ENCODE peak calls at places on chromosomes 6 and 20, in eight cellular contexts. Y is Panc1; T is lung; D is lower leg skin; H is fibroblast of lung; K is heart left ventricle; J is CD8-positive, alpha-beta memory T cell; C is neuronal stem cell. U is an unnamed sample.

GRCh38 chr6:157978021-157978783 is 3.5 kb upstream of the SYNJ2 start:
- DNase-seq in Y (no peak), T (no peak), D (peak), H (no peak), K (no peak), J (no peak), C (no peak), U (peak)

GRCh38 chr6:111997863-111998191 is 56.1 kb upstream of the CCN6 start:
- DNase-seq in Y (no peak), T (no peak), D (peak), H (no peak), K (no peak), J (no peak), C (no peak), U (peak)

GRCh38 chr20:61556116-61556515 is 304.1 kb downstream of the CDH4 start:
- DNase-seq in Y (no peak), T (no peak), D (no peak), H (peak), K (no peak), J (no peak), C (no peak), U (no peak)

GRCh38 chr6:83221886-83222479 is 28.8 kb downstream of the RWDD2A start:
- DNase-seq in Y (no peak), T (no peak), D (no peak), H (peak), K (no peak), J (no peak), C (peak), U (no peak)

GRCh38 chr6:96814581-96814980 is 22.7 kb downstream of the GPR63 start:
- DNase-seq in Y (no peak), T (no peak), D (no peak), H (no peak), K (no peak), J (no peak), C (no peak), U (no peak)

GRCh38 chr6:79724816-79725215 is 93.7 kb downstream of the SH3BGRL2 start:
- DNase-seq in Y (no peak), T (no peak), D (no peak), H (no peak), K (no peak), J (no peak), C (no peak), U (no peak)

GRCh38 chr6:119865466-119866350 is 516.1 kb upstream of the MAN1A1 start:
- DNase-seq in Y (no peak), T (no peak), D (no peak), H (no peak), K (no peak), J (no peak), C (no peak), U (no peak)

GRCh38 chr6:146357578-146358340 is 185.9 kb upstream of the RAB32 start:
- DNase-seq in Y (peak), T (no peak), D (no peak), H (peak), K (no peak), J (no peak), C (no peak), U (no peak)

GRCh38 chr20:4957939-4958362 is 43.4 kb downstream of the SLC23A2 start:
- DNase-seq in Y (no peak), T (peak), D (no peak), H (peak), K (no peak), J (no peak), C (no peak), U (no peak)

GRCh38 chr6:107103082-107103481 is 12.2 kb downstream of the BEND3 start:
- DNase-seq in Y (no peak), T (no peak), D (peak), H (no peak), K (no peak), J (no peak), C (no peak), U (peak)

GRCh38 chr20:52217689-52218395 is 26.3 kb upstream of the ZFP64 start:
- DNase-seq in Y (no peak), T (no peak), D (no peak), H (no peak), K (no peak), J (no peak), C (no peak), U (no peak)

GRCh38 chr6:160519603-160520042 is 144.5 kb downstream of the LPA start:
- DNase-seq in Y (no peak), T (no peak), D (no peak), H (no peak), K (no peak), J (no peak), C (no peak), U (no peak)

GRCh38 chr20:31590717-31591225 is 14.3 kb upstream of the ID1 start:
- DNase-seq in Y (no peak), T (no peak), D (no peak), H (no peak), K (no peak), J (no peak), C (no peak), U (no peak)

GRCh38 chr6:112416885-112417284 is 69.8 kb downstream of the RFPL4B start:
- DNase-seq in Y (no peak), T (no peak), D (no peak), H (peak), K (no peak), J (no peak), C (no peak), U (peak)

GRCh38 chr20:46093531-46093930 is 3.8 kb upstream of the NCOA5 start:
- DNase-seq in Y (no peak), T (no peak), D (no peak), H (peak), K (no peak), J (no peak), C (no peak), U (no peak)

GRCh38 chr6:53794073-53794719 is 609 bp upstream of the LRRC1 start:
- DNase-seq in Y (peak), T (peak), D (peak), H (peak), K (peak), J (peak), C (no peak), U (peak)

GRCh38 chr6:147222160-147222838 is 18.1 kb downstream of the STXBP5 start:
- DNase-seq in Y (no peak), T (no peak), D (no peak), H (peak), K (no peak), J (no peak), C (no peak), U (no peak)

GRCh38 chr6:149271348-149272340 is 45.9 kb upstream of the TAB2 start:
- DNase-seq in Y (no peak), T (no peak), D (no peak), H (peak), K (no peak), J (no peak), C (no peak), U (no peak)

GRCh38 chr20:24018796-24019195 is 30.2 kb upstream of the GGTLC1 start:
- DNase-seq in Y (no peak), T (no peak), D (no peak), H (no peak), K (no peak), J (no peak), C (no peak), U (no peak)

GRCh38 chr20:31719644-31720485 is 2.8 kb downstream of the BCL2L1 start:
- DNase-seq in Y (no peak), T (peak), D (no peak), H (peak), K (no peak), J (no peak), C (no peak), U (no peak)

GRCh38 chr6:67068781-67069180 is 1361.8 kb upstream of the EYS start:
- DNase-seq in Y (no peak), T (no peak), D (no peak), H (no peak), K (no peak), J (no peak), C (no peak), U (no peak)

GRCh38 chr6:53432318-53433161 is 83.8 kb upstream of the ELOVL5 start:
- DNase-seq in Y (no peak), T (no peak), D (no peak), H (peak), K (no peak), J (no peak), C (no peak), U (no peak)

GRCh38 chr6:26299286-26300042 is 65.5 kb upstream of the BTN3A2 start:
- DNase-seq in Y (no peak), T (no peak), D (no peak), H (peak), K (no peak), J (no peak), C (no peak), U (no peak)

GRCh38 chr6:27129095-27129815 is 118.2 kb upstream of the PRSS16 start:
- DNase-seq in Y (no peak), T (no peak), D (no peak), H (no peak), K (no peak), J (no peak), C (no peak), U (no peak)

GRCh38 chr6:123091091-123091895 is 95.3 kb downstream of the CLVS2 start:
- DNase-seq in Y (peak), T (no peak), D (no peak), H (peak), K (no peak), J (no peak), C (no peak), U (no peak)

GRCh38 chr6:91083226-91083625 is 496.4 kb upstream of the MAP3K7 start:
- DNase-seq in Y (no peak), T (no peak), D (no peak), H (peak), K (no peak), J (no peak), C (no peak), U (no peak)

GRCh38 chr6:26172496-26172958 is 85.3 kb downstream of the HFE start:
- DNase-seq in Y (no peak), T (no peak), D (peak), H (peak), K (no peak), J (peak), C (no peak), U (no peak)

GRCh38 chr6:15363164-15363522 is 117.3 kb downstream of the JARID2 start:
- DNase-seq in Y (no peak), T (no peak), D (no peak), H (no peak), K (no peak), J (no peak), C (no peak), U (no peak)

GRCh38 chr6:131924881-131925474 is 26.2 kb downstream of the CCN2 start:
- DNase-seq in Y (no peak), T (no peak), D (no peak), H (peak), K (no peak), J (no peak), C (peak), U (no peak)

GRCh38 chr6:45423901-45424627 is 46.3 kb upstream of the SUPT3H start:
- DNase-seq in Y (no peak), T (peak), D (no peak), H (peak), K (peak), J (no peak), C (peak), U (no peak)

GRCh38 chr6:89281779-89282246 is 33.3 kb downstream of the GABRR2 start:
- DNase-seq in Y (no peak), T (peak), D (peak), H (peak), K (no peak), J (peak), C (peak), U (no peak)

GRCh38 chr6:22838346-22838745 is 269.0 kb downstream of the HDGFL1 start:
- DNase-seq in Y (no peak), T (no peak), D (no peak), H (peak), K (no peak), J (no peak), C (no peak), U (no peak)

GRCh38 chr6:13586936-13587542 is 12.6 kb downstream of the SIRT5 start:
- DNase-seq in Y (no peak), T (no peak), D (peak), H (peak), K (no peak), J (no peak), C (no peak), U (no peak)

DNA sequence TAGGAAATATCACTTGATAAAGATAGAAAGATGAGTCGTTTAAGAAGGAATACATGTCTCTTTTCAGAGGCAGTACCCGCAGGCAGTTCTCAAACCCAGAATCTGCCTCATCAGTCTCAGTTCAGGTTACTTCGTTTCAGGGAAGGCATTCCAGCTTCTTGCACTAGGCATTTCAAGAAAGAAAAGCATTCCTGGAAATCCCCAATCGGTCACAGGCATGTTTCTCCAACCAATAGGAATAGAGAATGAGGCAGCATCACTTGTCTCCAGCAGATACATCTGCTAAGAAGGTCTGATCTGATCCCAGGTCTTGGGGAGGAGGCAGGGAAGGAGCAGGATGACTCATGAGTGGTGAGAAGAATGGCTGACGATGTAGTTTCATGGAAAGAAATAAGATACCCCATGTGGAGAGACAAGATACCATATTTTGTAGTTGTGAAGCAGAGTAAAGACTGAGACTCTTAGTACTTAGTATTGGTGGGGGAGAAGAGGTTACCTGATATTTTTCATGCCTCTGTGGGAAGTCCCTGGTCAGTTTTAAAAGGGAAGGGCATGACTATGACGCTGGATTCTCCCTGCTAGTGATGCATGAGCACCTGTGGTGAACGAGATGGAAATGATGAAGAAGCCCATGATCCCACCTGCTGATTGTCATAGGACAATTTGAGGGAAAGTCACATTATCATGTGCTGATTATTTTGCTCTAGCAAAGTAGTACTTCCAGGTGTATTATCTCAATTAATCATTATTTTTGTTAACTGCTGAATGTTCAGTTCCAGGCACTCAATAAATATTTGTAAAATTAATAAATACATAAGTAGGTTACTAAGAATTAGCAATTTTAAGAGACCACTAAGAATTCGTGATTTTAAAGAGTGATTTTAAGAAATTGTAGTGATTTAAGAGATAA is 20.3 kb upstream of the HLA-DRB1 start:
- DNase-seq in Y (peak), T (no peak), D (no peak), H (peak), K (no peak), J (no peak), C (peak), U (no peak)
- H3K4me3 ChIP-seq in Y (no peak), T (no peak), D (no peak), H (no peak), K (no peak), J (peak), C (no peak), U (no peak)

GRCh38 chr6:137849709-137850093 is 17.4 kb upstream of the TNFAIP3 start:
- DNase-seq in Y (no peak), T (no peak), D (no peak), H (no peak), K (no peak), J (no peak), C (no peak), U (no peak)
- H3K4me3 ChIP-seq in Y (no peak), T (no peak), D (no peak), H (no peak), K (no peak), J (no peak), C (no peak), U (no peak)

GRCh38 chr6:42781546-42781810 is 374 bp upstream of the BICRAL start:
- DNase-seq in Y (no peak), T (no peak), D (no peak), H (peak), K (no peak), J (no peak), C (no peak), U (no peak)

GRCh38 chr6:42778072-42778471 is 3.8 kb upstream of the BICRAL start:
- DNase-seq in Y (no peak), T (no peak), D (no peak), H (no peak), K (no peak), J (no peak), C (no peak), U (no peak)

GRCh38 chr6:42779521-42779920 is 2.3 kb upstream of the BICRAL start:
- DNase-seq in Y (no peak), T (no peak), D (no peak), H (no peak), K (no peak), J (no peak), C (no peak), U (no peak)

GRCh38 chr6:42774201-42774600 is 7.7 kb upstream of the BICRAL start:
- DNase-seq in Y (no peak), T (no peak), D (no peak), H (no peak), K (no peak), J (no peak), C (no peak), U (no peak)

GRCh38 chr6:42777126-42777822 is 4.6 kb upstream of the BICRAL start:
- DNase-seq in Y (no peak), T (no peak), D (no peak), H (peak), K (no peak), J (no peak), C (no peak), U (no peak)
- H3K4me3 ChIP-seq in Y (no peak), T (no peak), D (no peak), H (no peak), K (no peak), J (no peak), C (no peak), U (no peak)

DNA sequence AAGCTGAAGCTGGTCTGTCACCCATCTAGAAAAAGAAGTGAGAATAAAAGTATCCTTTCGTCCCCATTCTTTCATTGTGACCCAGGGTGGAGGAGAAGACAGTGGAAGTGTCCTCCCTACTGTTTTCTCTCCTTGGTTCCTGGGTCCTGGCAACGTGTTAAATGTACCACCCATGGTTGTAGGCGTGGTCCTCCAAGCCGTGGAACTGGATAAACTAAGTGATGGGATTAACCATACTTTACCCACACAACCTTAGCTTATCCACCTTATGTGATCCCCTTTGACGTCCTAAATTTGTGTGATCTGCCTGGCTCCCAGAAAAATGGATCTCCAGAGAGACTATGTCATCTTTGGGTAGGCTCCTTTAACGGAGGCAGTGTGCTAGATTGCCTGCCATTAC is 47.4 kb downstream of the HLA-DPB1 start:
- DNase-seq in Y (no peak), T (no peak), D (peak), H (no peak), K (no peak), J (no peak), C (no peak), U (no peak)
- H3K4me3 ChIP-seq in Y (no peak), T (no peak), D (no peak), H (no peak), K (no peak), J (no peak), C (no peak), U (no peak)

DNA sequence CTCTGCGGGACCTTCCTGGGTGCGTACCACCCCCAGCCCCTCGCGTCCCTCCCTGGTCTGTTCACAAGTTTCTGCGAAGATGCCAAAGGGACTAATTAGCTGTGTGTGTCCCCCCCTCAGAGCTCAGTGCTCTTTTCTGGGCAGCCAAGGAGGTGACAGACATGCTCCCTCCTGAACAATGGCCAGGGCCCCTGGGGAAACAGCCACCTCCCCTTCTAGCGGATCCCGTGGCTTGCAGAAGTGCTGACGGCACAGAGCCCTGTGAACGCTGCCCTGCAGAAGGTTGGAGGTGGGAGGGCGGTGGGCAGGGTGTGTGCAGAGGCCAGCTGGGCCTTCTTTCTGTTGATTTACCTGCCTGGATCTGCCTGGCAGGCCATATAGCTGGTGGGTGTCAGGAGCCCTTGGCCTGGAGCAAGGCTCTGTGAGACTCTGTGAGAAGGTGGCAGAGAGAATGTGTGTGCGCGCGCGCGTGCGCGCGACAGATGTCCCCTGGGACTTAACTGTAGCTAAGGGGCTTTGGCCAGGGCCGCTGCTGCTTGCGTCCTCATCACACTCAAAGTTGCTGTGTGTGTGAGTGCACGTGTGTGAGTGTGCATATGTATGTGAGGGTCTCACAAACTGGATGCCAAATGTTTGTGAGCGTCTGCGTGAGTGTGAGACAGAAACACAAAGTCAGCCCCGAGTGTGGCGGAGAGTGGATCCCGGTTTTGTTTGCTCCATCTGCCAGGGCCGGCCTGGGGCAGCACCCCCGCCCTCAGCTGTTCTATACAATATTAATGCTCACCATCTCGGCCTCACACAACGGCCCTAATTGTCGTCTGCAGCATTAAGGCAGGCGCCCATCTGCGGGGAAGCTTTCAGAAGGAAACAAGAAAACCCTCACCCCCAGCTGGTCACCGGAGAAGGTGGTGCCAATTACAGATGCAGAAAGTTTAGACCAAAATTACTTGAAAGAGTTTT is 3.4 kb upstream of the MYT1 start:
- DNase-seq in Y (no peak), T (no peak), D (no peak), H (no peak), K (peak), J (no peak), C (peak), U (no peak)
- H3K4me3 ChIP-seq in Y (no peak), T (no peak), D (no peak), H (no peak), K (no peak), J (no peak), C (no peak), U (no peak)

DNA sequence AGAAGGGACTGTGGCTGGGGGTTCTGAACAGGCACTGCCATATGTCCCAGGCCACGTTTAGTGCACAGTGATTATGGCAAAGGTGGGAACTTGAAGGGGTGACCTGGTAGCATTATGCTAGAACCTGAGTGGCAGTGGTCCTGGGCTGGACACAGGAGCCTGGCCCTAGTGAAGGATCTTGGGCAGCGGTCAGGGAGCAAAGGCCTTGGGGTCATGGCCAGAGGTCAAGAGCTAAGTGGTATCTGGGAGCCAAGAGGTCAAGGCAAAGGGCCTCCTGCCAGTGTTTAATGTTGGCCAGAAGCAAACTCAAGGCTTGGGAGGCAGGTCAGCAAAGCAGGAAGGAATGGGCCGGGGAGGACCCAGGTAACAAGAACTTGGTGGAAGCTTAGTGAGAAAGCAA is 254.5 kb downstream of the CDH26 start:
- DNase-seq in Y (no peak), T (no peak), D (no peak), H (no peak), K (no peak), J (no peak), C (no peak), U (no peak)
- H3K4me3 ChIP-seq in Y (no peak), T (no peak), D (no peak), H (no peak), K (no peak), J (no peak), C (no peak), U (no peak)